ENCODE peak calls at places on chromosomes 5 and 9, in eight cellular contexts. One of them, this sample, is unnamed. For H3K4me1, the result is how much of the 10 kb centered on the place peaks cover.

GRCh38 chr5:27011274-27011673 is 27.1 kb downstream of the CDH9 start:
- DNase-seq in HCT116: no peak
- DNase-seq in H1: no peak
- DNase-seq in prostate gland: no peak
- DNase-seq in GM12878: no peak
- DNase-seq in upper lobe of left lung: no peak
- DNase-seq in transverse colon: no peak
- DNase-seq in endothelial cell of umbilical vein: no peak
- DNase-seq in this sample: no peak

GRCh38 chr9:126609711-126610388 is 3.9 kb upstream of the LMX1B start:
- DNase-seq in HCT116: no peak
- DNase-seq in H1: no peak
- DNase-seq in prostate gland: no peak
- DNase-seq in GM12878: no peak
- DNase-seq in upper lobe of left lung: no peak
- DNase-seq in transverse colon: no peak
- DNase-seq in endothelial cell of umbilical vein: no peak
- DNase-seq in this sample: no peak

GRCh38 chr5:73691301-73691700 is 65.3 kb downstream of the ARHGEF28 start:
- DNase-seq in HCT116: no peak
- DNase-seq in H1: no peak
- DNase-seq in prostate gland: no peak
- DNase-seq in GM12878: no peak
- DNase-seq in upper lobe of left lung: no peak
- DNase-seq in transverse colon: no peak
- DNase-seq in endothelial cell of umbilical vein: no peak
- DNase-seq in this sample: no peak

GRCh38 chr9:19087601-19088000 is 15.1 kb downstream of the HAUS6 start:
- DNase-seq in HCT116: no peak
- DNase-seq in H1: no peak
- DNase-seq in prostate gland: no peak
- DNase-seq in GM12878: no peak
- DNase-seq in upper lobe of left lung: peak
- DNase-seq in transverse colon: no peak
- DNase-seq in endothelial cell of umbilical vein: no peak
- DNase-seq in this sample: no peak

GRCh38 chr5:16784843-16785791 is 151.0 kb downstream of the MYO10 start:
- DNase-seq in HCT116: no peak
- DNase-seq in H1: no peak
- DNase-seq in prostate gland: no peak
- DNase-seq in GM12878: peak
- DNase-seq in upper lobe of left lung: no peak
- DNase-seq in transverse colon: no peak
- DNase-seq in endothelial cell of umbilical vein: no peak
- DNase-seq in this sample: no peak

GRCh38 chr9:136538599-136539426 is 7.0 kb downstream of the NOTCH1 start:
- DNase-seq in HCT116: no peak
- DNase-seq in H1: no peak
- DNase-seq in prostate gland: peak
- DNase-seq in GM12878: no peak
- DNase-seq in upper lobe of left lung: peak
- DNase-seq in transverse colon: peak
- DNase-seq in endothelial cell of umbilical vein: peak
- DNase-seq in this sample: no peak

GRCh38 chr9:90868555-90868954 is 66.9 kb downstream of the SYK start:
- DNase-seq in HCT116: no peak
- DNase-seq in H1: no peak
- DNase-seq in prostate gland: no peak
- DNase-seq in GM12878: no peak
- DNase-seq in upper lobe of left lung: no peak
- DNase-seq in transverse colon: no peak
- DNase-seq in endothelial cell of umbilical vein: no peak
- DNase-seq in this sample: no peak

GRCh38 chr9:27496134-27496504 is 28.0 kb upstream of the IFNK start:
- DNase-seq in HCT116: no peak
- DNase-seq in H1: no peak
- DNase-seq in prostate gland: no peak
- DNase-seq in GM12878: no peak
- DNase-seq in upper lobe of left lung: no peak
- DNase-seq in transverse colon: no peak
- DNase-seq in endothelial cell of umbilical vein: no peak
- DNase-seq in this sample: no peak

GRCh38 chr9:135969064-135969683 is 8.0 kb upstream of the UBAC1 start:
- DNase-seq in HCT116: no peak
- DNase-seq in H1: no peak
- DNase-seq in prostate gland: no peak
- DNase-seq in GM12878: no peak
- DNase-seq in upper lobe of left lung: no peak
- DNase-seq in transverse colon: no peak
- DNase-seq in endothelial cell of umbilical vein: peak
- DNase-seq in this sample: no peak

GRCh38 chr5:180636403-180637075 is 12.9 kb downstream of the FLT4 start:
- DNase-seq in HCT116: no peak
- DNase-seq in H1: no peak
- DNase-seq in prostate gland: no peak
- DNase-seq in GM12878: no peak
- DNase-seq in upper lobe of left lung: no peak
- DNase-seq in transverse colon: no peak
- DNase-seq in endothelial cell of umbilical vein: peak
- DNase-seq in this sample: no peak

GRCh38 chr5:126027652-126028051 is 395.6 kb upstream of the GRAMD2B start:
- DNase-seq in HCT116: no peak
- DNase-seq in H1: no peak
- DNase-seq in prostate gland: no peak
- DNase-seq in GM12878: no peak
- DNase-seq in upper lobe of left lung: no peak
- DNase-seq in transverse colon: no peak
- DNase-seq in endothelial cell of umbilical vein: no peak
- DNase-seq in this sample: no peak

GRCh38 chr5:136036991-136037705 is 8.4 kb downstream of the TGFBI start:
- DNase-seq in HCT116: no peak
- DNase-seq in H1: no peak
- DNase-seq in prostate gland: peak
- DNase-seq in GM12878: peak
- DNase-seq in upper lobe of left lung: no peak
- DNase-seq in transverse colon: peak
- DNase-seq in endothelial cell of umbilical vein: peak
- DNase-seq in this sample: no peak

GRCh38 chr5:84017704-84018240 is 297.1 kb upstream of the HAPLN1 start:
- DNase-seq in HCT116: no peak
- DNase-seq in H1: no peak
- DNase-seq in prostate gland: no peak
- DNase-seq in GM12878: no peak
- DNase-seq in upper lobe of left lung: no peak
- DNase-seq in transverse colon: no peak
- DNase-seq in endothelial cell of umbilical vein: peak
- DNase-seq in this sample: no peak

GRCh38 chr5:179624841-179625271 is 1.4 kb upstream of the HNRNPH1 start:
- DNase-seq in HCT116: no peak
- DNase-seq in H1: no peak
- DNase-seq in prostate gland: no peak
- DNase-seq in GM12878: no peak
- DNase-seq in upper lobe of left lung: no peak
- DNase-seq in transverse colon: no peak
- DNase-seq in endothelial cell of umbilical vein: no peak
- DNase-seq in this sample: no peak

GRCh38 chr5:174559141-174559540 is 165.2 kb upstream of the MSX2 start:
- DNase-seq in HCT116: no peak
- DNase-seq in H1: no peak
- DNase-seq in prostate gland: no peak
- DNase-seq in GM12878: no peak
- DNase-seq in upper lobe of left lung: no peak
- DNase-seq in transverse colon: no peak
- DNase-seq in endothelial cell of umbilical vein: no peak
- DNase-seq in this sample: no peak

DNA sequence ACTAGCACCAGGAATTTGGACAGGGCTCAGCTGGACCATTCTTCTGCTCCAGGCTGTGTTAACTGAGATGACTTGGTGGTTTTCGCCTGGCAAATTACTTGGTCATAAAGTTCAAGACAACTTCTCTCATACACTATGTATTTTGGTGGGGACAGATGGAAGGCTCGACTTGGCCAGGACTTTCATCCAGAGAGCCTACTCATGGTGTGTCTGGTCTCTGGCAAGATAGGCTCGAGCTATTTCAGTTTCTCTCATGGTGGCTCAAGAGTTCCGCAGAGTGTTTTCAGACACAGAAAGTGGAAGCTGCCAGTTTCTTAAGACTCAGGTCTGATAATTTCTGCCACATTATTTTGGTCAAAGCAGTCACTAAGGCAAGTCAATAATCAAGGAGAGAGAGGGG is 135.6 kb downstream of the IRX2 start:
- DNase-seq in HCT116: no peak
- DNase-seq in H1: no peak
- DNase-seq in prostate gland: no peak
- DNase-seq in GM12878: no peak
- DNase-seq in upper lobe of left lung: no peak
- DNase-seq in transverse colon: no peak
- DNase-seq in endothelial cell of umbilical vein: no peak
- DNase-seq in this sample: no peak
- TF ChIP-seq POLR2A in HCT116: no peak
- TF ChIP-seq POLR2A in H1: no peak
- TF ChIP-seq POLR2A in prostate gland: no peak
- TF ChIP-seq POLR2A in GM12878: no peak
- TF ChIP-seq POLR2A in upper lobe of left lung: no peak
- TF ChIP-seq POLR2A in transverse colon: no peak
- TF ChIP-seq POLR2A in endothelial cell of umbilical vein: no peak
- TF ChIP-seq POLR2A in this sample: no peak

DNA sequence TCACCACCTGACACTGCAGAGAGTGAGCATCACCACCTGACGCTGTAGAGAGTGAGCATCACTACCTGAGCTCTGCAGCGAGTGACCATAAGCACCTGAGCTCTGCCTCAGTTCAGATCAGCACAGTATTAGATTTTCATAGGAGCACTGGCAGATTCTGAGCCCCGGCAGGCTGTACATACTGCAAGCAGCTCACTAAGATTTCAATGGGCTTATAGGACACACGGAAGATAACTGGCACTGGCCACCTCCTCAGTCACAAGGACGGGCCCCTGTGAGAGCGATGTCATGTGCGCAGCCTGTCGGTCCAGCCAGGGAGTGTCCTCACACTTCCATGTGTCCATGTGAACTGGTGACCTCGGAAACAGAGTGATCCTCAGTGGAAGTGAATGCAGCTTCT is 153.5 kb upstream of the IRX2 start:
- DNase-seq in HCT116: no peak
- DNase-seq in H1: peak
- DNase-seq in prostate gland: no peak
- DNase-seq in GM12878: no peak
- DNase-seq in upper lobe of left lung: no peak
- DNase-seq in transverse colon: no peak
- DNase-seq in endothelial cell of umbilical vein: no peak
- DNase-seq in this sample: no peak
- TF ChIP-seq POLR2AphosphoS5 in HCT116: no peak
- TF ChIP-seq POLR2AphosphoS5 in H1: no peak
- TF ChIP-seq POLR2AphosphoS5 in prostate gland: no peak
- TF ChIP-seq POLR2AphosphoS5 in GM12878: no peak
- TF ChIP-seq POLR2AphosphoS5 in upper lobe of left lung: no peak
- TF ChIP-seq POLR2AphosphoS5 in transverse colon: no peak
- TF ChIP-seq POLR2AphosphoS5 in endothelial cell of umbilical vein: no peak
- TF ChIP-seq POLR2AphosphoS5 in this sample: no peak

GRCh38 chr5:134462047-134462575 is 50.4 kb upstream of the CDKN2AIPNL start:
- DNase-seq in HCT116: no peak
- DNase-seq in H1: no peak
- DNase-seq in prostate gland: no peak
- DNase-seq in GM12878: no peak
- DNase-seq in upper lobe of left lung: no peak
- DNase-seq in transverse colon: no peak
- DNase-seq in endothelial cell of umbilical vein: no peak
- DNase-seq in this sample: no peak

GRCh38 chr5:134463991-134464760 is 52.5 kb upstream of the CDKN2AIPNL start:
- DNase-seq in HCT116: no peak
- DNase-seq in H1: no peak
- DNase-seq in prostate gland: no peak
- DNase-seq in GM12878: no peak
- DNase-seq in upper lobe of left lung: no peak
- DNase-seq in transverse colon: no peak
- DNase-seq in endothelial cell of umbilical vein: no peak
- DNase-seq in this sample: no peak

GRCh38 chr5:134462761-134463160 is 51.1 kb upstream of the CDKN2AIPNL start:
- DNase-seq in HCT116: no peak
- DNase-seq in H1: no peak
- DNase-seq in prostate gland: no peak
- DNase-seq in GM12878: no peak
- DNase-seq in upper lobe of left lung: no peak
- DNase-seq in transverse colon: no peak
- DNase-seq in endothelial cell of umbilical vein: no peak
- DNase-seq in this sample: no peak

GRCh38 chr5:134464988-134465855 is 53.5 kb upstream of the CDKN2AIPNL start:
- DNase-seq in HCT116: no peak
- DNase-seq in H1: no peak
- DNase-seq in prostate gland: peak
- DNase-seq in GM12878: peak
- DNase-seq in upper lobe of left lung: no peak
- DNase-seq in transverse colon: no peak
- DNase-seq in endothelial cell of umbilical vein: no peak
- DNase-seq in this sample: no peak

DNA sequence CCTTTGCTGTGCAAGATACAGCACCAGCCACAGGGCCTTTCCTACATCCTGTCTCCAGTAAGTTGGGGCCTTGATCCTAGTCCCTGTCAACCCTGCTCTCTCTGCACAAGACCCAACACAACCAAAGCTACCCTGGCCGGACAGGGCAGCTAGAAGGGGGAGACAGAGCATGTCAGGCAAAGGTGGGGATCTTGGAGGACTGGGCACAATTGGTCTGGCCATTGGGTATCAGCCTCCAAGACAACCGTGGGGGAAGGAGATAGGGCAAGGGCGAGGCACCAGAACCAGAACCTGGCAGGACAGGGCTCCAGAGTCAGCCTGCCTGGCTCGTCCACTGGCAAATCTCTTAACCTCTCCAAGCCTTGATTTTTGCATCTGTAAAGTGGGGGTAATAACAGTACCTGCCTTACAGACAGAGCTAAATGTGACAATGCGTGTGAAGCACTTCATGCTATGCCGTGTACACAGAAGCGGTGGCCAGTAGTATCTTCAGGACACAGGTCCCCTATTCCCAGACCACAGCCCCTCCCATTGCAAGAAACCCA is 51.6 kb upstream of the CDKN2AIPNL start:
- DNase-seq in HCT116: no peak
- DNase-seq in H1: no peak
- DNase-seq in prostate gland: no peak
- DNase-seq in GM12878: no peak
- DNase-seq in upper lobe of left lung: no peak
- DNase-seq in transverse colon: no peak
- DNase-seq in endothelial cell of umbilical vein: no peak
- DNase-seq in this sample: no peak
- H3K4me1 ChIP-seq in HCT116: under half
- H3K4me1 ChIP-seq in H1: under half
- H3K4me1 ChIP-seq in prostate gland: under half
- H3K4me1 ChIP-seq in GM12878: under half
- H3K4me1 ChIP-seq in upper lobe of left lung: under half
- H3K4me1 ChIP-seq in transverse colon: under half
- H3K4me1 ChIP-seq in endothelial cell of umbilical vein: under half
- H3K4me1 ChIP-seq in this sample: under half

DNA sequence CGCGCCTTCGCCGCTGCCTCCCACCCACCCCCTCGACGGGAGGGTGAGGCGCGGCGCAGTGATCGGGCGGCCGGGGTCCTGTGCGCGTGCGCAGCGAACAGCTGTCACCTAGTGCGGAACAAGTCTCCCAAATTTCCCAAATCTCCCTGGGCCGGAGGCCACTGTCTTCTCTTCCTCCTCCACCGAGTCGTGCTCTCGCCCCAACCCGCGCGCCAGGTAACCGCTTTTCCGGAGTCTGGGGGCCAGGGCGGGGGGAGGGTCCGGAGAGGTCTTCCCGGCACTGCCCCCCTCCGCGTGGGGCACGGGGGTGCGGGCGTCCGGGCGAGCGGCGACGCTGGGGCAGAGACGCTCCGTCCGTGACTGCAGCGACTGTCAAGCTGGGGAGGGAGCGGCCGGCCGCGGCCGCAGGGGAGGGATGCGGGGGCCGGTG is 230 bp downstream of the KDM4C start:
- DNase-seq in HCT116: no peak
- DNase-seq in H1: peak
- DNase-seq in prostate gland: no peak
- DNase-seq in GM12878: no peak
- DNase-seq in upper lobe of left lung: no peak
- DNase-seq in transverse colon: no peak
- DNase-seq in endothelial cell of umbilical vein: no peak
- DNase-seq in this sample: no peak
- TF ChIP-seq POLR2A in HCT116: no peak
- TF ChIP-seq POLR2A in H1: no peak
- TF ChIP-seq POLR2A in prostate gland: peak
- TF ChIP-seq POLR2A in GM12878: no peak
- TF ChIP-seq POLR2A in upper lobe of left lung: no peak
- TF ChIP-seq POLR2A in transverse colon: no peak
- TF ChIP-seq POLR2A in endothelial cell of umbilical vein: no peak
- TF ChIP-seq POLR2A in this sample: no peak

This sample was measured in stomach.